ENCODE peak calls at places on chromosomes 4 and X, in six cellular contexts. S is tibial nerve, D is BJ, R is AG10803, U is HepG2, A is body of pancreas. I is an unnamed sample.

GRCh38 chr4:19399001-19399400 is 852.7 kb upstream of the SLIT2 start:
- DNase-seq in S (no peak), D (no peak), R (peak; percentile 42), U (no peak), A (no peak), I (no peak)

GRCh38 chrX:22136711-22137110 is 104.6 kb downstream of the PHEX start:
- DNase-seq in S (no peak), D (no peak), R (no peak), U (no peak), A (no peak), I (no peak)

GRCh38 chr4:145719752-145720624 is 40.0 kb downstream of the C4orf51 start:
- DNase-seq in S (no peak), D (no peak), R (no peak), U (no peak), A (no peak), I (no peak)

GRCh38 chrX:22594771-22595170 is 322.1 kb downstream of the CBLL2 start:
- DNase-seq in S (no peak), D (no peak), R (no peak), U (no peak), A (no peak), I (no peak)

GRCh38 chr4:171599628-171600027 is 213.6 kb upstream of the GALNTL6 start:
- DNase-seq in S (no peak), D (no peak), R (no peak), U (no peak), A (no peak), I (no peak)

GRCh38 chr4:140174535-140174934 is 20.6 kb upstream of the MAML3 start:
- DNase-seq in S (no peak), D (no peak), R (no peak), U (no peak), A (no peak), I (no peak)

GRCh38 chr4:4271912-4272311 is 18.0 kb downstream of the LYAR start:
- DNase-seq in S (no peak), D (no peak), R (peak; percentile 13), U (no peak), A (no peak), I (no peak)

GRCh38 chrX:307261-308111 is 11.1 kb downstream of the GTPBP6 start:
- DNase-seq in S (no peak), D (no peak), R (no peak), U (no peak), A (peak; percentile 5), I (no peak)

GRCh38 chrX:79270401-79270800 is 96.7 kb downstream of the ITM2A start:
- DNase-seq in S (peak; percentile 15), D (no peak), R (no peak), U (no peak), A (peak; percentile 21), I (no peak)

GRCh38 chr4:78336093-78336943 is 215.3 kb upstream of the ANXA3 start:
- DNase-seq in S (no peak), D (no peak), R (peak; percentile 22), U (no peak), A (no peak), I (no peak)

GRCh38 chrX:37776987-37777325 is 2.9 kb upstream of the CYBB start:
- DNase-seq in S (no peak), D (no peak), R (no peak), U (no peak), A (no peak), I (no peak)

GRCh38 chrX:100207331-100208024 is 202.6 kb downstream of the PCDH19 start:
- DNase-seq in S (no peak), D (no peak), R (no peak), U (no peak), A (no peak), I (no peak)

GRCh38 chrX:39205467-39205866 is 404.2 kb downstream of the MID1IP1 start:
- DNase-seq in S (no peak), D (no peak), R (no peak), U (no peak), A (no peak), I (no peak)

GRCh38 chr4:41620594-41621256 is 82.8 kb downstream of the LIMCH1 start:
- DNase-seq in S (no peak), D (no peak), R (no peak), U (no peak), A (no peak), I (no peak)

GRCh38 chr4:105859233-105859632 is 36.0 kb upstream of the NPNT start:
- DNase-seq in S (no peak), D (peak; percentile 47), R (peak; percentile 72), U (peak; percentile 13), A (no peak), I (no peak)

GRCh38 chr4:176277162-176277904 is 8.3 kb upstream of the ASB5 start:
- DNase-seq in S (no peak), D (no peak), R (peak; percentile 69), U (peak; percentile 39), A (peak; percentile 82), I (peak; percentile 62)

GRCh38 chr4:105637409-105638258 is 70.9 kb downstream of the INTS12 start:
- DNase-seq in S (peak; percentile 81), D (no peak), R (no peak), U (peak; percentile 4), A (peak; percentile 78), I (no peak)

GRCh38 chr4:87268401-87268800 is 48.0 kb upstream of the KLHL8 start:
- DNase-seq in S (no peak), D (no peak), R (no peak), U (no peak), A (no peak), I (no peak)

GRCh38 chr4:8033776-8034528 is 94.3 kb upstream of the AFAP1 start:
- DNase-seq in S (no peak), D (no peak), R (no peak), U (no peak), A (no peak), I (no peak)

GRCh38 chr4:17761062-17761461 is 20.4 kb downstream of the FAM184B start:
- DNase-seq in S (no peak), D (no peak), R (no peak), U (no peak), A (no peak), I (no peak)

GRCh38 chr4:57013529-57014120 is 34.9 kb downstream of the POLR2B start:
- DNase-seq in S (no peak), D (no peak), R (no peak), U (no peak), A (no peak), I (no peak)

GRCh38 chrX:12269484-12269883 is 131.2 kb downstream of the FRMPD4 start:
- DNase-seq in S (no peak), D (no peak), R (peak; percentile 27), U (no peak), A (no peak), I (no peak)

GRCh38 chrX:124194209-124194608 is 138.3 kb upstream of the TEX13D start:
- DNase-seq in S (no peak), D (no peak), R (peak; percentile 6), U (no peak), A (peak; percentile 24), I (no peak)

DNA sequence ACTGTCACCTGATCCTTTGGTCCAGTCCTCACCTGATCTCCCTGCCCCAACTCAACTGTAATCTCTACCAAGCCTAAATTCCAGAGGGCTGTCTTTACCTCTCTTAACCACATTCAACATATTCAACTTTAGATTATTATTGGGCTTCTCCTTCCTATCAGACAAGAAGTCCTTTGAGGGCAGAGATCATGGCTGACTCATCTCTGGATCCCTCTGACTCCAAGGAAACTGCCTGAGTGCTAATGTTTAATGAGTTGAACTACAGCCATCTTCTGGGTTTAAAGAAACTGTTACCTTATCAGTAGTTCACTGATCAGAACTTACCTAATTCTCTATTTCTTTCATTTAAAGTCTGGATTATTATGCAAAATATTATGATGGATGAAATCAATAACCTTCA is 135.7 kb downstream of the GPC3 start:
- DNase-seq in S (no peak), D (no peak), R (no peak), U (no peak), A (no peak), I (no peak)
- H3K4me3 ChIP-seq in S (no peak overlapping the region), D (no peak overlapping the region), R (no peak overlapping the region), U (no peak overlapping the region), A (no peak overlapping the region), I (no peak overlapping the region)

DNA sequence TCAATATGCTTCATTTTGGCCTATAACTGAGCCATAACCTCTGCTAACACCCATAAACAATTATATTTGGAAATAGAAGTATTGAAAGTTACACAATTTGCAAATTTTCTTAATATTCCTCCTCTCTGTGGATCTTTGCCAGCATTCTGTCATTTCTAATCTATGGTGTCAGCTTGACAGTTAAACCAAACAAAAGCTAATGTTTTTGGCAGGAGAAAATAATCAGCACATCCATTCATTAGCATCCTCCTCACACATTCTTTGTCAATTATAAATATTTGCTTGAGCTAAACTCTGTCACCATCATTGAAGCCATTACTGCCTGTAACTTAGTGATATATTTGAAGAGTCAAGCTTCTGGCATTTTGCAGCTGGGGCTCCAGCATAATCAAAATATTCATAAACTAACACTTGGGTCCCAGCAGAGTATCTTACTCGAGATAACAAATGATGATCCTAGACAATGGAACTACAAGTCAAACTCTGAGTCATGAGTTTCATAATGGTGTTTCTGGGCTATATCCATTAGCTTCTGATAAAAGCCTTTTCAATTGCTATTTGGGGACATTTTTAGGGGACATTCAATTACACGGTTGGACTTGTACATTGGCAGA is 126.2 kb downstream of the EIF4E start:
- DNase-seq in S (no peak), D (no peak), R (no peak), U (no peak), A (no peak), I (no peak)
- H3K4me3 ChIP-seq in S (no peak overlapping the region), D (no peak overlapping the region), R (no peak overlapping the region), U (no peak overlapping the region), A (no peak overlapping the region), I (no peak overlapping the region)

GRCh38 chr4:52874948-52875347 is 12.8 kb downstream of the RASL11B start:
- DNase-seq in S (no peak), D (no peak), R (no peak), U (no peak), A (no peak), I (no peak)

GRCh38 chr4:52873191-52873590 is 11.1 kb downstream of the RASL11B start:
- DNase-seq in S (no peak), D (no peak), R (no peak), U (no peak), A (peak; percentile 38), I (no peak)

GRCh38 chr4:52877006-52877405 is 14.9 kb downstream of the RASL11B start:
- DNase-seq in S (no peak), D (no peak), R (no peak), U (no peak), A (no peak), I (no peak)

GRCh38 chr4:52876063-52876462 is 13.9 kb downstream of the RASL11B start:
- DNase-seq in S (no peak), D (no peak), R (no peak), U (no peak), A (no peak), I (no peak)

DNA sequence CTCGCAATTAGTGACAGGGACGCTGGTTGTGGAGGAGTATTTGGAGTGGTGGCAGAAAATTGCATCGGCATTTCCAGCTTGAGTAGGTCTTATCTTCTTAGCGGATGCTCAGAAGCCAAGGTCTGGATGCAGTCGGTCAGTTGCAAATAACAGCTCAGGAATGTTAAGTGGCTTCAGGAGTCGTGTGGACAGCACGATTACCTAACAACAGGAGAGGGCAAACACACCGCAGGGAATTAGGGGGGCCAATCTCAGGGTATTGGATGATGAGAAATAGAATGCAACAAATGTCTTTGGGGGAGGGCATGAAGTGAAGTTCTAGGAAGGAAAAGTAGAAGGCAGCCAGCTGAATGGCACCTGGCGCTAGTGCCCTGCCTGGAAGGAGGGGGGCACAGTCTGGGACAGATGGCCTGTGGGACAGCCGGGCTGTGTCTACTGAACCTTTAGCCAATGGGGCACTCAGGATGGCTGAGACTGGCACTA is 11.8 kb downstream of the RASL11B start:
- DNase-seq in S (no peak), D (no peak), R (no peak), U (peak; percentile 46), A (no peak), I (no peak)
- H3K4me3 ChIP-seq in S (no peak overlapping the region), D (no peak overlapping the region), R (no peak overlapping the region), U (no peak overlapping the region), A (no peak overlapping the region), I (no peak overlapping the region)

GRCh38 chr4:52714597-52715254 is 36.5 kb downstream of the ERVMER34-1 start:
- DNase-seq in S (no peak), D (no peak), R (no peak), U (no peak), A (no peak), I (no peak)
- H3K4me3 ChIP-seq in S (no peak overlapping the region), D (no peak overlapping the region), R (no peak overlapping the region), U (no peak overlapping the region), A (no peak overlapping the region), I (peak overlapping the region; percentile 77)